ENCODE peak calls at places on chromosomes 4 and X, in nine cellular contexts. C is fibroblast of lung, Z is heart left ventricle, O is cardiac muscle cell, P is brain microvascular endothelial cell, E is tibial nerve, S is PC-3, V is right atrium auricular region, W is transverse colon. I is an unnamed sample.

GRCh38 chr4:126396121-126396520 is 1081.4 kb downstream of the FAT4 start:
- DNase-seq in C (no peak), Z (no peak), O (no peak), P (no peak), E (no peak), S (no peak), V (no peak), W (no peak), I (no peak)

GRCh38 chr4:64822405-64822804 is 413.2 kb upstream of the TECRL start:
- DNase-seq in C (no peak), Z (no peak), O (no peak), P (no peak), E (no peak), S (no peak), V (no peak), W (no peak), I (no peak)

GRCh38 chr4:61192392-61192791 is 7.7 kb upstream of the ADGRL3 start:
- DNase-seq in C (no peak), Z (no peak), O (no peak), P (no peak), E (no peak), S (peak; percentile 76), V (no peak), W (no peak), I (no peak)

GRCh38 chrX:45434231-45434630 is 233.6 kb upstream of the DIPK2B start:
- DNase-seq in C (no peak), Z (no peak), O (no peak), P (no peak), E (no peak), S (no peak), V (no peak), W (no peak), I (no peak)

GRCh38 chr4:55768291-55768690 is 51.3 kb upstream of the EXOC1L start:
- DNase-seq in C (peak; percentile 77), Z (no peak), O (peak; percentile 97), P (peak; percentile 92), E (no peak), S (peak; percentile 68), V (no peak), W (no peak), I (no peak)

GRCh38 chrX:9670136-9670905 is 95.3 kb downstream of the GPR143 start:
- DNase-seq in C (peak; percentile 76), Z (no peak), O (peak; percentile 63), P (no peak), E (no peak), S (no peak), V (no peak), W (no peak), I (no peak)

GRCh38 chr4:170388255-170388654 is 298.5 kb upstream of the AADAT start:
- DNase-seq in C (peak; percentile 52), Z (no peak), O (no peak), P (peak; percentile 17), E (no peak), S (no peak), V (no peak), W (no peak), I (no peak)

GRCh38 chr4:120026853-120027252 is 39.8 kb downstream of the MAD2L1 start:
- DNase-seq in C (no peak), Z (no peak), O (no peak), P (no peak), E (no peak), S (no peak), V (no peak), W (no peak), I (no peak)

GRCh38 chr4:19164334-19164733 is 1087.4 kb upstream of the SLIT2 start:
- DNase-seq in C (no peak), Z (no peak), O (no peak), P (no peak), E (no peak), S (no peak), V (no peak), W (no peak), I (no peak)

GRCh38 chr4:128653514-128654420 is 155.7 kb upstream of the JADE1 start:
- DNase-seq in C (no peak), Z (peak; percentile 33), O (peak; percentile 92), P (peak; percentile 21), E (no peak), S (no peak), V (peak; percentile 82), W (peak; percentile 61), I (no peak)

GRCh38 chr4:7169134-7169533 is 23.2 kb upstream of the SORCS2 start:
- DNase-seq in C (no peak), Z (no peak), O (no peak), P (no peak), E (no peak), S (no peak), V (no peak), W (no peak), I (peak; percentile 9)

GRCh38 chr4:80500593-80500992 is 165.1 kb downstream of the CFAP299 start:
- DNase-seq in C (no peak), Z (no peak), O (no peak), P (no peak), E (no peak), S (no peak), V (no peak), W (no peak), I (no peak)

GRCh38 chr4:145756244-145756643 is 76.3 kb downstream of the C4orf51 start:
- DNase-seq in C (no peak), Z (no peak), O (no peak), P (no peak), E (no peak), S (no peak), V (no peak), W (no peak), I (no peak)
- H3K27ac ChIP-seq in C (no peak overlapping the region), Z (no peak overlapping the region), O (no peak overlapping the region), P (no peak overlapping the region), E (no peak overlapping the region), S (no peak overlapping the region), V (no peak overlapping the region), W (no peak overlapping the region), I (no peak overlapping the region)

DNA sequence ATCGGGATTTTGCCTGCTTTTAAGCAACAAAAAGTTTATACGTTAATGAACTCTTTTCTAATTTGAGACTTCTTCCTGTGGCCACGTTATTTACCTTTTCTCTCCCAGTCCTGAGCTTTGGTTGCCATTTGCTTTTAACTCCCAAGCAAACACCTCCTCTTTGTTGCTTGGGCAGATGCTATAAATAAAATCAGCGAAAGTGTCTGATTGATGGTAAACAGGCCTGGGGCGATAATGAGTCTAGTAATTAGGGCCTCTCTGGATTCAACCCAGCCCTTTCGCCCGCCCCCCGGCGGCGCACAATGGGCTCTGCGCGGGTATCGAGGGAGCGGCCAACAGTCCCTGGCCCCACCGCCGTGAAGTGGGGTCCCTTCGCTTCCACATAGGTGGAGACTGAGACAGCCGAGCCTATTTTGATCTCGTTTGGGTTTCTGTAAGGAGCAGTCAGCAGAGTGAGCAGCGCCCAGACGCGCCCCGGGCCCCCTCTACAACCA is 791 bp downstream of the CLGN start:
- DNase-seq in C (no peak), Z (peak; percentile 56), O (peak; percentile 3), P (no peak), E (no peak), S (peak; percentile 7), V (no peak), W (no peak), I (no peak)
- TF ChIP-seq CTCF in C (peak; percentile 25), Z (no peak), O (no peak), P (peak; percentile 41), E (no peak), S (peak; percentile 29), V (no peak), W (no peak), I (no peak)

DNA sequence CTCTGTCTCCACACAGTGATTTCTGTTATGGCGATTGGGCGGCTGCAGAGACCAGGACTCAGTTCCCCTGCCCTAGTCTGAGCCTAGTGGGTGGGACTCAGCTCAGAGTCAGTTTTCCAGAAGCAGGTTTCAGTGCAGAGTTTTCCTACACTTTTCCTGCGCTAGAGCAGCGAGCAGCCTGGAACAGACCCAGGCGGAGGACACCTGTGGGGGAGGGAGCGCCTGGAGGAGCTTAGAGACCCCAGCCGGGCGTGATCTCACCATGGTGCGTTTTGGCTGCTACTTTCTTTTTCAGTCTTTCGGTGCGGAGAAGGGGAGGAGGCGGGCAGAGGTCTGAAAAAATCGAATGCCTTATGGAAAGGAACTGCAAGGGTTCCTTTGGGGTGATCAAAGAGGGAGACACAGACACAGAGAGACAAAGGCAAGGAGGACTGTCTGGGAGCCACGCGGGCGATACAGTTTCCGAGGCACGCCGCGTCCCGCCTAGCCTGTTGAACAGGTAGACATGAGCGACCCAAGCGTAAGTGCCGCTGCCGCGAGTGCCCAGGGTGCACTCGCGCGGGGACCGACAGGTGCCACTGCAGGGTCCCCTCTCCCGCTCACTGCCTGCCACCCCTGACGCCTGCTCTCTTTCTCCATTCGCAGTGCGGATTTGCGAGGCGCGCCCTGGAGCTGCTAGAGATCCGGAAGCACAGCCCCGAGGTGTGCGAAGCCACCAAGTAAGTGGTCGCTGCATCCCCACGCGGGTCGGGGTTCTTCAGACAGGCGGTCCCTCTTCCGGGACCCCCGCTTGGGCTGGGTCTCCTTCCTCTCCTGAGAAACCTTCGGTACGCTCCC is at the start of gene GUCY1A1:
- DNase-seq in C (peak; percentile 23), Z (peak; percentile 66), O (peak; percentile 19), P (no peak), E (no peak), S (peak; percentile 51), V (peak; percentile 67), W (peak; percentile 16), I (peak; percentile 4)
- H3K27ac ChIP-seq in C (no peak within 1 kb of the TSS), Z (peak within 1 kb of the TSS; percentile 93), O (peak within 1 kb of the TSS; percentile 99), P (no peak within 1 kb of the TSS), E (peak within 1 kb of the TSS; percentile 74), S (peak within 1 kb of the TSS; percentile 66), V (peak within 1 kb of the TSS; percentile 93), W (peak within 1 kb of the TSS; percentile 83), I (peak within 1 kb of the TSS; percentile 61)

GRCh38 chrX:433771-434170 is 47.1 kb upstream of the PPP2R3B start:
- DNase-seq in C (no peak), Z (no peak), O (no peak), P (no peak), E (no peak), S (no peak), V (no peak), W (no peak), I (peak; percentile 33)
- TF ChIP-seq CTCF in C (no peak), Z (no peak), O (no peak), P (no peak), E (no peak), S (no peak), V (no peak), W (no peak), I (no peak)

GRCh38 chr4:154137320-154137905 is 348.5 kb upstream of the SFRP2 start:
- DNase-seq in C (no peak), Z (no peak), O (no peak), P (no peak), E (no peak), S (no peak), V (no peak), W (no peak), I (no peak)

GRCh38 chr4:154132406-154132805 is 343.5 kb upstream of the SFRP2 start:
- DNase-seq in C (peak; percentile 65), Z (no peak), O (no peak), P (peak; percentile 24), E (no peak), S (no peak), V (no peak), W (no peak), I (no peak)

DNA sequence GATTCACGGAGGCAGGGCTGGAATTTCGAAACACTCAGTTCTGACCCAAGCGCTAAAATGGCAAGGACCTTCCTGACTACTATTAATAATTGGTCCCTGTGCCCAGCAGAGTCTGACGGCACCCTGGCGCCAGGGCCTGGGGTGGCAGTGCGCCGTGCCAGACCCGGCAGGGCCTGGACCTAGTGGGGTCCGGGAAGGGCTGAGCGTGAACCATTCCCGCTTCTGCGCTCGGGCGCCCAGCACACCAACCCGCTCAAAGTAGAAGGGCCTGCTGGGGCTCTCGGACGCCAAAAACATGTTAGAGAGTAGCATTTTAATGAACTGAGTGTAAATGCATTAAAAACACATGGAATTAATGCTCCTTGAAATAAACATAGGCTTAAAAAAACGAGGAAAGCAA is 346.7 kb upstream of the SFRP2 start:
- DNase-seq in C (no peak), Z (no peak), O (no peak), P (no peak), E (no peak), S (no peak), V (no peak), W (no peak), I (no peak)
- H3K27ac ChIP-seq in C (no peak overlapping the region), Z (no peak overlapping the region), O (no peak overlapping the region), P (no peak overlapping the region), E (no peak overlapping the region), S (no peak overlapping the region), V (no peak overlapping the region), W (no peak overlapping the region), I (no peak overlapping the region)

I was measured in dorsolateral prefrontal cortex.